ENCODE peak calls at places on chromosomes 11 and 22, in five cellular contexts. E, T, Q, I and W are unnamed samples.

GRCh38 chr11:28303477-28304191 is 195.4 kb downstream of the METTL15 start:
- DNase-seq in E (no peak), T (no peak), Q (peak; percentile 8), I (no peak), W (no peak)

GRCh38 chr22:42857845-42858481 is 890 bp upstream of the ARFGAP3 start:
- DNase-seq in E (no peak), T (no peak), Q (no peak), I (no peak), W (no peak)

GRCh38 chr11:119816660-119817059 is 87.7 kb upstream of the NECTIN1 start:
- DNase-seq in E (no peak), T (no peak), Q (no peak), I (no peak), W (no peak)

GRCh38 chr11:41309111-41309522 is 150.3 kb downstream of the LRRC4C start:
- DNase-seq in E (no peak), T (no peak), Q (no peak), I (no peak), W (no peak)

GRCh38 chr11:77106759-77107158 is 4.1 kb downstream of the OMP start:
- DNase-seq in E (no peak), T (no peak), Q (no peak), I (no peak), W (no peak)

GRCh38 chr11:68425866-68426380 is 34.6 kb upstream of the PPP6R3 start:
- DNase-seq in E (no peak), T (no peak), Q (no peak), I (no peak), W (no peak)

GRCh38 chr11:13054278-13054677 is 45.2 kb downstream of the RASSF10 start:
- DNase-seq in E (no peak), T (no peak), Q (peak; percentile 6), I (no peak), W (no peak)

GRCh38 chr11:133576351-133576750 is 44.0 kb upstream of the OPCML start:
- DNase-seq in E (no peak), T (no peak), Q (no peak), I (no peak), W (no peak)

GRCh38 chr11:126700773-126701554 is 299.6 kb downstream of the KIRREL3 start:
- DNase-seq in E (no peak), T (no peak), Q (no peak), I (no peak), W (no peak)

GRCh38 chr11:114060402-114061052 is 1.0 kb downstream of the ZBTB16 start:
- DNase-seq in E (peak; percentile 66), T (no peak), Q (no peak), I (no peak), W (no peak)

GRCh38 chr11:73343076-73343833 is 32.9 kb upstream of the RELT start:
- DNase-seq in E (no peak), T (no peak), Q (no peak), I (no peak), W (no peak)

GRCh38 chr11:35127619-35128018 is 11.4 kb upstream of the CD44 start:
- DNase-seq in E (no peak), T (no peak), Q (no peak), I (no peak), W (no peak)

GRCh38 chr11:108586600-108586999 is 7.0 kb downstream of the EXPH5 start:
- DNase-seq in E (no peak), T (no peak), Q (no peak), I (no peak), W (no peak)

DNA sequence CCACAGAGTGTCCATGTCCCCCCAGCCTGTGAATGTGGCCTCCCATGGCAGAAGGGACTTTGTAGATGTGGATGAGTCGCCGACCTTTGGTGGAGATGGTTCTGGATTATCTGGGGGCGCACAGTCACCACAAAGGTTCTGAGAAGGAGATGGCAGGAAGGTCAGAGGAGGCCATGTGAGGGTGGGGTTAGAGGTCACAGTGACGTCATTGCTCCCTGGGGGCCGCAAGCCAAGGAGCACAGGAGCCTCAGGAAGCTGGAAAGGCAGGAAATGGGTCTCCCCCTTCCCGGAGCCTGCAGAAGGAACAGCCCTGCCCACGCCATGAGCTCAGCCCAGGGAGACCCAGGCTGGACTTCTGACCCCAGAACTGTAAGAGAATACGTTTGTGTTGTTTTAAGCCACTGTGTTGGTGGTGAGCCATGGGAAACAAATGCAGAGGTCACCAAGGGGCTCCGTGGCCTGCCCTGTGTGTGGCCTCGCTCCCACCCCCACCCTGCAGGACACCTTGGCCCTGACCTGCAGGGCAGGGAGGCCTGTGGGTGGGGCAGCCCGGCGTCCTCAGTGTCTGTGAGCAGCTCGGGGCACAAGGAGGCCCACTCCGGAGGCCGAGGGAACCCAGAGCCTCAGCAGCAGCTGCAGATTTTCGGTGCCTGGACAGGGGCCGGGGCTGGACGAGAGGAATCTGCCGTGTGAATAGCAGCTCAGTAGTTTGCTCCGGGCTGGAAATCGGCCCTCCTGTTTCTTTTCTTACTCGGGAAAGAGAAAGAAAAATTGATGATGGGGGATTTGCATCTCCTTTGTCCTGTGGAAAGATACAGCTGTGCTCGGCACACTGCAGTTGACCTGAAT is 32.1 kb downstream of the GRAMD4 start:
- DNase-seq in E (peak; percentile 67), T (no peak), Q (peak; percentile 78), I (no peak), W (no peak)
- H3K4me3 ChIP-seq in E (no peak overlapping the region), T (no peak overlapping the region), Q (no peak overlapping the region), I (peak overlapping the region; percentile 35), W (no peak overlapping the region)

GRCh38 chr11:65095974-65096806 is at the start of gene VPS51:
- DNase-seq in E (peak; percentile 95), T (peak; percentile 88), Q (peak; percentile 89), I (peak; percentile 95), W (peak; percentile 71)
- H3K4me3 ChIP-seq in E (peak within 1 kb of the TSS; percentile 78), T (peak within 1 kb of the TSS; percentile 78), Q (peak within 1 kb of the TSS; percentile 71), I (peak within 1 kb of the TSS; percentile 86), W (peak within 1 kb of the TSS; percentile 68)

GRCh38 chr22:41022470-41023298 is 69.7 kb upstream of the EP300 start:
- DNase-seq in E (peak; percentile 97), T (peak; percentile 69), Q (peak; percentile 78), I (peak; percentile 91), W (no peak)

GRCh38 chr22:41021655-41022454 is 70.5 kb upstream of the EP300 start:
- DNase-seq in E (peak; percentile 87), T (peak; percentile 41), Q (peak; percentile 44), I (peak; percentile 68), W (no peak)

GRCh38 chr22:41023299-41023623 is 69.1 kb upstream of the EP300 start:
- DNase-seq in E (no peak), T (no peak), Q (no peak), I (no peak), W (no peak)

DNA sequence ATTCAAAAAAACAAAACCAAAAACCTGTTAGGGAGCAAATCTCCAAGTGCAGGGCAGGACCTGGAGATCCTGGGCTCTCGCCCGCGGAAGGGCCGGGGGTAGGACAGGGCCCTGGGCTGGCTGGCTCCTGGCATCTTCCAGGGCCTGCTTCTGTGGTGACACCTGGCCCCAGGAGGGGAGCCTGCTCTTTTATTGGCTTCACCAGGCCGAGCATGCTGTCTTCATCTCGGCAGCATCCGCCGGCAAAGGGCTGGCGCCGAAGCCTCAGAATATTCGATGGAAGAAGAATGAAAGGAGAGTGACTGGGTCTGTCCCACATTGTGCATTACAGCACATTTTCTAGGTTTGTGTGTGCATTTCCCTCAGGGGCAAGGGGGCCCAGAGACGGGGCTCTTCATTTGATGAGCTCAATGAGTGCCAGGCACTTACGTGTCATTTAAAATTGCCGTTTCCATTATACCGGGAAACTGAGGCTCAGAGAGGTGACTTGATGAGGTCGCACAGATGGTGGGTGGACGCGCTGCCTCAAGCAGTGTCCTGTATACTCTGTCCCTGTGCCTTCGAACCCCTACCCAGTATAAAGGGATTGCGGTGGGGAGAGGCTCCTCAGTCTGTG is 70.0 kb downstream of the RBX1 start:
- DNase-seq in E (peak; percentile 23), T (no peak), Q (no peak), I (no peak), W (no peak)
- H3K4me3 ChIP-seq in E (peak overlapping the region; percentile 81), T (peak overlapping the region; percentile 77), Q (peak overlapping the region; percentile 58), I (peak overlapping the region; percentile 80), W (peak overlapping the region; percentile 52)

DNA sequence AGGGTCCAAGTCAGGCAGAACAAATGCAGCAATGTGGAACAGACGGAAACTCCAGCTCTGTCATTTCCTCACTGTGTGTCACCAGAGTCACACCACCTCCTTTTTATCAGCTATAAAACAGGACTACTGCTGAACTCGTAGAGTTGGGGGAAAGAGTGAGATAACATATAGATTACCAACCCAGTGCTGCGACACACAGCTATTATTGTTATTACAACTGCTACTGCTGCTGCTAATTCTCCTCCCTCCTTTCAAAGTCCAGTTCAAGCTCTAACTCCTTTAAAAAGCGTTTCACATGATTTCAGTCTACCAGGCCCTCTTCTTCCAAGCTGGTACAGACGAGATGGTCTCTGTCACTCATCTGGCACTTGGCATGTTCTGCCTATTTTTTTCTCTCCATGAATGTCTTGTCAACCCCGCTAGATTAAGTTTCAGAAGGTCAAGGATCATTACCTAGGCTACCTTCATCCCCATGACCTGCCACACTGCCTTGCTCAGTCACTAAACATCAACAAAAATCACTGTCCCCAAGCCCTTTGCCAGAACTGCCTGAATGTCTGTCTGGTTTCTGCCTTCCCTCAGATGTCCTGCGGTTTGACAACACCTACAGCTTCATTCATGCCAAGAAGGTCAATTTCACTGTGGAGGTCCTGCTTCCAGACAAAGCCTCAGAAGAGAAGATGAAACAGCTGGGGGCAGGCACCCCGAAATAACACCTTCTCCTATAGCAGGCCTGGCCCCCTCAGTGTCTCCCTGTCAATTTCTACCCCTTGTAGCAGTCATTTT is 3.7 kb upstream of the MTFP1 start:
- DNase-seq in E (peak; percentile 70), T (no peak), Q (no peak), I (no peak), W (no peak)
- H3K4me3 ChIP-seq in E (no peak overlapping the region), T (peak overlapping the region; percentile 66), Q (no peak overlapping the region), I (peak overlapping the region; percentile 71), W (peak overlapping the region; percentile 66)

GRCh38 chr22:44070029-44070428 is 45.9 kb downstream of the PARVB start:
- DNase-seq in E (no peak), T (no peak), Q (no peak), I (no peak), W (no peak)

GRCh38 chr22:44071760-44072159 is 47.7 kb downstream of the PARVB start:
- DNase-seq in E (no peak), T (no peak), Q (no peak), I (no peak), W (no peak)

GRCh38 chr22:44068422-44069191 is 44.5 kb downstream of the PARVB start:
- DNase-seq in E (no peak), T (no peak), Q (no peak), I (peak; percentile 62), W (no peak)

GRCh38 chr22:44067033-44067432 is 42.9 kb downstream of the PARVB start:
- DNase-seq in E (no peak), T (no peak), Q (no peak), I (no peak), W (no peak)

GRCh38 chr22:44067901-44068300 is 43.8 kb downstream of the PARVB start:
- DNase-seq in E (no peak), T (no peak), Q (no peak), I (no peak), W (no peak)
- H3K4me3 ChIP-seq in E (no peak overlapping the region), T (no peak overlapping the region), Q (no peak overlapping the region), I (no peak overlapping the region), W (no peak overlapping the region)